ENCODE peak calls at places on chromosomes 16 and 17, in four cellular contexts. T is A549, B is hepatocyte, U is Karpas-422. E is an unnamed sample. For H3K4me1 and H3K9me3, the result is how much of the 10 kb centered on the place peaks cover.

GRCh38 chr16:79592150-79592549 is 8.4 kb downstream of the MAF start:
- DNase-seq in T (no peak), B (no peak), U (no peak), E (no peak)

GRCh38 chr16:21338537-21339268 is 60.6 kb upstream of the CRYM start:
- DNase-seq in T (no peak), B (peak), U (no peak), E (no peak)

GRCh38 chr17:42519546-42520444 is 16.2 kb upstream of the NAGLU start:
- DNase-seq in T (peak), B (peak), U (no peak), E (peak)

GRCh38 chr16:10608687-10609409 is 28.4 kb upstream of the EMP2 start:
- DNase-seq in T (no peak), B (no peak), U (no peak), E (no peak)

GRCh38 chr17:39666601-39667261 is 1.5 kb upstream of the PNMT start:
- DNase-seq in T (no peak), B (no peak), U (no peak), E (no peak)

GRCh38 chr16:80611171-80611929 is 70.6 kb downstream of the DYNLRB2 start:
- DNase-seq in T (no peak), B (no peak), U (no peak), E (no peak)

GRCh38 chr16:86919531-86920305 is 341.4 kb downstream of the FOXL1 start:
- DNase-seq in T (no peak), B (no peak), U (no peak), E (no peak)

GRCh38 chr17:75088902-75089417 is 1.2 kb downstream of the SLC16A5 start:
- DNase-seq in T (peak), B (peak), U (peak), E (peak)

GRCh38 chr17:40510328-40510648 is 8.9 kb upstream of the TNS4 start:
- DNase-seq in T (peak), B (no peak), U (no peak), E (no peak)

GRCh38 chr17:82433560-82434215 is 15.3 kb upstream of the OGFOD3 start:
- DNase-seq in T (no peak), B (no peak), U (no peak), E (no peak)
- H3K4me1 ChIP-seq in T (under half), B (under half), U (under half), E (under half)

DNA sequence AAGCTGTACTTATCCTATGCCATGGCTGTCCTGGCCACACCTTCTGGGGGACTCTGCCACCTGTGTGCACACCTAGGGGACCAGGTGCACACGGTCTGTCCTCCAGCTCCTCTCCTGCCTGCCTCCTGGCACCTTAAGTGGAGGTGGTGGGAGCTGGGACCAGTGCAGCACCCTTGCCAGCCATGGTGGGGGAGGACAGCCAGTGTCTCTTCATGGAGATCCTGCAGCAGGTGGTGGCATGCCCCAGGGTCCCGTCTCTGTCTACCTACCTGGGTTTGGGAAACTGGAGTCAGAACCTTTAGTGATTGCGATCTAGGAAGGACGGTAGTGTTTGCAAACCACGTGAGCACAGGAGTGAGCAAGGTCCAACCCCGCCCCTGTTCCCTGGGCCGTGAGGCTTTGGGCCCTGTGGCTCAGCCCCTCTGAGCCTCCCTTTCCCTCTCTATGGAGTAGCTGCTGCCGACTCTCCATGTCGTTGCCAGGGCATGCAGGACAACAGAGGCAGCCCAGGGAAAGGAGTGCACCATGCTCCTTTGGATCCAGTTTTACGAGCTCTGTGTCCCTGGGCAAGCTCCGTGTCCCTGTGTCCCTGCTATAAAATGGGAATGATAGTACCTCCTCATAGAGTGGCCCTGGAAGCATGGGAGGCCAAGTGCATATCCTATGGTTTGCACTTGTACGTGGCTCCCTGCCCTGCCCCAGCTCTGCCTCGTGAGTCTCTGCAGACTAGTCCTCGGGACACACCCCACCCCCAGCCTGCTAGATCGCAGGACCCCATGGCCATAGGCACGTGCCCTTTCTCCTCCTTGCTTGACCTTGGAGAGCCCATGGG is 7.1 kb downstream of the ADGRG1 start:
- DNase-seq in T (no peak), B (peak), U (no peak), E (peak)
- H3K4me3 ChIP-seq in T (no peak), B (no peak), U (no peak), E (peak)

GRCh38 chr16:88289549-88290344 is 93.0 kb upstream of the ZNF469 start:
- DNase-seq in T (no peak), B (no peak), U (no peak), E (no peak)
- H3K9me3 ChIP-seq in T (half or more), B (under half), U (under half), E (under half)

GRCh38 chr17:16381496-16381820 is 567 bp downstream of the UBB start:
- DNase-seq in T (no peak), B (no peak), U (no peak), E (no peak)

GRCh38 chr17:16379654-16380053 is 1.2 kb upstream of the UBB start:
- DNase-seq in T (no peak), B (no peak), U (no peak), E (no peak)

GRCh38 chr17:16384557-16384956 is 3.7 kb downstream of the UBB start:
- DNase-seq in T (no peak), B (no peak), U (no peak), E (no peak)

GRCh38 chr17:16380640-16381495 is at the start of gene UBB:
- DNase-seq in T (peak), B (peak), U (peak), E (peak)

GRCh38 chr17:16383216-16383615 is 2.3 kb downstream of the UBB start:
- DNase-seq in T (no peak), B (no peak), U (peak), E (no peak)
- H3K4me1 ChIP-seq in T (under half), B (under half), U (under half), E (under half)